ENCODE peak calls at places on chromosomes 1 and 21, in ten cellular contexts. One of them, this sample, is unnamed.

GRCh38 chr1:157035121-157035520 is 10.4 kb downstream of the ARHGEF11 start:
- DNase-seq in hepatocyte: no peak
- DNase-seq in body of pancreas: no peak
- DNase-seq in AG09309: no peak
- DNase-seq in WTC11: no peak
- DNase-seq in WERI-Rb-1: no peak
- DNase-seq in esophagus squamous epithelium: no peak
- DNase-seq in ascending aorta: no peak
- DNase-seq in upper lobe of right lung: no peak
- DNase-seq in heart left ventricle: no peak
- DNase-seq in this sample: no peak

GRCh38 chr1:154414606-154415005 is 9.5 kb downstream of the IL6R start:
- DNase-seq in ascending aorta: peak; percentile 60
- DNase-seq in hepatocyte: no peak
- DNase-seq in AG09309: no peak
- DNase-seq in esophagus squamous epithelium: no peak
- DNase-seq in WTC11: no peak
- DNase-seq in WERI-Rb-1: no peak
- DNase-seq in heart left ventricle: peak; percentile 81
- DNase-seq in body of pancreas: peak; percentile 34
- DNase-seq in upper lobe of right lung: no peak
- DNase-seq in this sample: no peak

GRCh38 chr21:43755820-43756594 is 20.1 kb downstream of the CSTB start:
- DNase-seq in esophagus squamous epithelium: no peak
- DNase-seq in upper lobe of right lung: no peak
- DNase-seq in hepatocyte: no peak
- DNase-seq in heart left ventricle: no peak
- DNase-seq in WTC11: no peak
- DNase-seq in AG09309: no peak
- DNase-seq in ascending aorta: no peak
- DNase-seq in WERI-Rb-1: no peak
- DNase-seq in body of pancreas: no peak
- DNase-seq in this sample: no peak

GRCh38 chr1:21254335-21254951 is 35.8 kb downstream of the ECE1 start:
- DNase-seq in esophagus squamous epithelium: no peak
- DNase-seq in WERI-Rb-1: peak; percentile 93
- DNase-seq in heart left ventricle: peak; percentile 56
- DNase-seq in AG09309: no peak
- DNase-seq in upper lobe of right lung: no peak
- DNase-seq in WTC11: no peak
- DNase-seq in body of pancreas: peak; percentile 61
- DNase-seq in ascending aorta: no peak
- DNase-seq in hepatocyte: peak; percentile 56
- DNase-seq in this sample: peak; percentile 58

GRCh38 chr1:42747125-42747524 is 7.1 kb upstream of the CLDN19 start:
- DNase-seq in WTC11: peak; percentile 72
- DNase-seq in body of pancreas: peak; percentile 44
- DNase-seq in heart left ventricle: peak; percentile 49
- DNase-seq in esophagus squamous epithelium: no peak
- DNase-seq in hepatocyte: peak; percentile 62
- DNase-seq in upper lobe of right lung: no peak
- DNase-seq in WERI-Rb-1: peak; percentile 85
- DNase-seq in ascending aorta: no peak
- DNase-seq in AG09309: no peak
- DNase-seq in this sample: peak; percentile 78

GRCh38 chr1:12595839-12596821 is 21.9 kb downstream of the DHRS3 start:
- DNase-seq in ascending aorta: peak; percentile 96
- DNase-seq in upper lobe of right lung: peak; percentile 94
- DNase-seq in WTC11: peak; percentile 89
- DNase-seq in WERI-Rb-1: no peak
- DNase-seq in body of pancreas: peak; percentile 89
- DNase-seq in heart left ventricle: peak; percentile 92
- DNase-seq in hepatocyte: peak; percentile 95
- DNase-seq in AG09309: peak; percentile 97
- DNase-seq in esophagus squamous epithelium: no peak
- DNase-seq in this sample: peak; percentile 71

GRCh38 chr1:164583196-164583595 is 24.2 kb downstream of the PBX1 start:
- DNase-seq in AG09309: no peak
- DNase-seq in WTC11: no peak
- DNase-seq in hepatocyte: no peak
- DNase-seq in ascending aorta: no peak
- DNase-seq in esophagus squamous epithelium: no peak
- DNase-seq in heart left ventricle: no peak
- DNase-seq in body of pancreas: no peak
- DNase-seq in upper lobe of right lung: no peak
- DNase-seq in WERI-Rb-1: no peak
- DNase-seq in this sample: no peak

GRCh38 chr1:231200417-231201031 is 38.7 kb downstream of the TRIM67 start:
- DNase-seq in WTC11: no peak
- DNase-seq in hepatocyte: peak; percentile 67
- DNase-seq in esophagus squamous epithelium: no peak
- DNase-seq in upper lobe of right lung: no peak
- DNase-seq in ascending aorta: no peak
- DNase-seq in heart left ventricle: no peak
- DNase-seq in WERI-Rb-1: no peak
- DNase-seq in body of pancreas: no peak
- DNase-seq in AG09309: no peak
- DNase-seq in this sample: no peak

GRCh38 chr1:168763031-168763430 is 34.0 kb upstream of the DPT start:
- DNase-seq in heart left ventricle: no peak
- DNase-seq in hepatocyte: no peak
- DNase-seq in body of pancreas: no peak
- DNase-seq in upper lobe of right lung: no peak
- DNase-seq in ascending aorta: no peak
- DNase-seq in AG09309: no peak
- DNase-seq in WERI-Rb-1: no peak
- DNase-seq in esophagus squamous epithelium: no peak
- DNase-seq in WTC11: no peak
- DNase-seq in this sample: no peak

GRCh38 chr1:231016966-231017365 is 23.1 kb downstream of the FAM89A start:
- DNase-seq in AG09309: no peak
- DNase-seq in upper lobe of right lung: no peak
- DNase-seq in heart left ventricle: no peak
- DNase-seq in WTC11: no peak
- DNase-seq in body of pancreas: no peak
- DNase-seq in WERI-Rb-1: no peak
- DNase-seq in esophagus squamous epithelium: no peak
- DNase-seq in hepatocyte: no peak
- DNase-seq in ascending aorta: no peak
- DNase-seq in this sample: no peak

GRCh38 chr1:147890177-147890790 is 12.3 kb upstream of the GJA8 start:
- DNase-seq in heart left ventricle: peak; percentile 65
- DNase-seq in AG09309: no peak
- DNase-seq in esophagus squamous epithelium: no peak
- DNase-seq in upper lobe of right lung: peak; percentile 89
- DNase-seq in WTC11: peak; percentile 92
- DNase-seq in WERI-Rb-1: peak; percentile 98
- DNase-seq in hepatocyte: peak; percentile 93
- DNase-seq in body of pancreas: peak; percentile 41
- DNase-seq in ascending aorta: peak; percentile 81
- DNase-seq in this sample: peak; percentile 91

GRCh38 chr1:44572572-44572879 is 101.8 kb downstream of the TMEM53 start:
- DNase-seq in WTC11: no peak
- DNase-seq in ascending aorta: no peak
- DNase-seq in esophagus squamous epithelium: no peak
- DNase-seq in body of pancreas: no peak
- DNase-seq in WERI-Rb-1: no peak
- DNase-seq in AG09309: no peak
- DNase-seq in heart left ventricle: no peak
- DNase-seq in hepatocyte: no peak
- DNase-seq in upper lobe of right lung: no peak
- DNase-seq in this sample: no peak

GRCh38 chr1:154689063-154689462 is 81.1 kb upstream of the ADAR start:
- DNase-seq in ascending aorta: no peak
- DNase-seq in AG09309: no peak
- DNase-seq in WERI-Rb-1: no peak
- DNase-seq in WTC11: no peak
- DNase-seq in hepatocyte: no peak
- DNase-seq in upper lobe of right lung: no peak
- DNase-seq in esophagus squamous epithelium: no peak
- DNase-seq in body of pancreas: no peak
- DNase-seq in heart left ventricle: no peak
- DNase-seq in this sample: no peak

GRCh38 chr1:5718716-5719632 is 273.3 kb downstream of the NPHP4 start:
- DNase-seq in heart left ventricle: no peak
- DNase-seq in hepatocyte: no peak
- DNase-seq in ascending aorta: no peak
- DNase-seq in WTC11: peak; percentile 37
- DNase-seq in esophagus squamous epithelium: no peak
- DNase-seq in WERI-Rb-1: peak; percentile 16
- DNase-seq in upper lobe of right lung: no peak
- DNase-seq in AG09309: no peak
- DNase-seq in body of pancreas: no peak
- DNase-seq in this sample: no peak

GRCh38 chr1:68916227-68916853 is 419.5 kb upstream of the DEPDC1 start:
- DNase-seq in WTC11: no peak
- DNase-seq in esophagus squamous epithelium: no peak
- DNase-seq in hepatocyte: peak; percentile 41
- DNase-seq in WERI-Rb-1: no peak
- DNase-seq in ascending aorta: no peak
- DNase-seq in body of pancreas: peak; percentile 45
- DNase-seq in upper lobe of right lung: no peak
- DNase-seq in AG09309: no peak
- DNase-seq in heart left ventricle: peak; percentile 25
- DNase-seq in this sample: no peak

GRCh38 chr1:75522389-75522788 is 88.5 kb downstream of the SLC44A5 start:
- DNase-seq in WTC11: no peak
- DNase-seq in upper lobe of right lung: no peak
- DNase-seq in WERI-Rb-1: no peak
- DNase-seq in body of pancreas: no peak
- DNase-seq in esophagus squamous epithelium: no peak
- DNase-seq in ascending aorta: no peak
- DNase-seq in hepatocyte: peak; percentile 16
- DNase-seq in heart left ventricle: no peak
- DNase-seq in AG09309: no peak
- DNase-seq in this sample: no peak
- TF ChIP-seq CTCF in WTC11: no peak
- TF ChIP-seq CTCF in upper lobe of right lung: no peak
- TF ChIP-seq CTCF in WERI-Rb-1: no peak
- TF ChIP-seq CTCF in body of pancreas: no peak
- TF ChIP-seq CTCF in esophagus squamous epithelium: no peak
- TF ChIP-seq CTCF in ascending aorta: no peak
- TF ChIP-seq CTCF in hepatocyte: no peak
- TF ChIP-seq CTCF in heart left ventricle: no peak
- TF ChIP-seq CTCF in AG09309: no peak
- TF ChIP-seq CTCF in this sample: no peak

GRCh38 chr1:190957565-190957964 is 479.9 kb upstream of the BRINP3 start:
- DNase-seq in WERI-Rb-1: no peak
- DNase-seq in WTC11: no peak
- DNase-seq in ascending aorta: no peak
- DNase-seq in AG09309: no peak
- DNase-seq in esophagus squamous epithelium: no peak
- DNase-seq in hepatocyte: no peak
- DNase-seq in upper lobe of right lung: no peak
- DNase-seq in heart left ventricle: no peak
- DNase-seq in body of pancreas: no peak
- DNase-seq in this sample: no peak
- TF ChIP-seq CTCF in WERI-Rb-1: no peak
- TF ChIP-seq CTCF in WTC11: no peak
- TF ChIP-seq CTCF in ascending aorta: no peak
- TF ChIP-seq CTCF in AG09309: no peak
- TF ChIP-seq CTCF in esophagus squamous epithelium: no peak
- TF ChIP-seq CTCF in hepatocyte: peak; percentile 20
- TF ChIP-seq CTCF in upper lobe of right lung: no peak
- TF ChIP-seq CTCF in heart left ventricle: no peak
- TF ChIP-seq CTCF in body of pancreas: no peak
- TF ChIP-seq CTCF in this sample: no peak

GRCh38 chr1:205423248-205423647 is 1.4 kb upstream of the LEMD1 start:
- DNase-seq in heart left ventricle: no peak
- DNase-seq in WERI-Rb-1: no peak
- DNase-seq in hepatocyte: no peak
- DNase-seq in ascending aorta: no peak
- DNase-seq in body of pancreas: no peak
- DNase-seq in WTC11: no peak
- DNase-seq in upper lobe of right lung: no peak
- DNase-seq in AG09309: no peak
- DNase-seq in esophagus squamous epithelium: no peak
- DNase-seq in this sample: no peak
- TF ChIP-seq CTCF in heart left ventricle: no peak
- TF ChIP-seq CTCF in WERI-Rb-1: peak; percentile 28
- TF ChIP-seq CTCF in hepatocyte: peak; percentile 23
- TF ChIP-seq CTCF in ascending aorta: no peak
- TF ChIP-seq CTCF in body of pancreas: peak; percentile 15
- TF ChIP-seq CTCF in WTC11: no peak
- TF ChIP-seq CTCF in upper lobe of right lung: no peak
- TF ChIP-seq CTCF in AG09309: no peak
- TF ChIP-seq CTCF in esophagus squamous epithelium: no peak
- TF ChIP-seq CTCF in this sample: no peak

GRCh38 chr1:20197329-20197791 is 11.0 kb upstream of the PLA2G2C start:
- DNase-seq in WERI-Rb-1: peak; percentile 37
- DNase-seq in ascending aorta: no peak
- DNase-seq in hepatocyte: no peak
- DNase-seq in heart left ventricle: no peak
- DNase-seq in upper lobe of right lung: peak; percentile 45
- DNase-seq in esophagus squamous epithelium: no peak
- DNase-seq in WTC11: no peak
- DNase-seq in body of pancreas: no peak
- DNase-seq in AG09309: no peak
- DNase-seq in this sample: no peak

GRCh38 chr1:20192871-20193411 is 6.6 kb upstream of the PLA2G2C start:
- DNase-seq in ascending aorta: no peak
- DNase-seq in WERI-Rb-1: no peak
- DNase-seq in AG09309: no peak
- DNase-seq in hepatocyte: no peak
- DNase-seq in upper lobe of right lung: no peak
- DNase-seq in esophagus squamous epithelium: no peak
- DNase-seq in WTC11: no peak
- DNase-seq in heart left ventricle: no peak
- DNase-seq in body of pancreas: no peak
- DNase-seq in this sample: no peak

GRCh38 chr1:20194224-20194623 is 7.9 kb upstream of the PLA2G2C start:
- DNase-seq in WERI-Rb-1: no peak
- DNase-seq in body of pancreas: no peak
- DNase-seq in ascending aorta: no peak
- DNase-seq in WTC11: no peak
- DNase-seq in upper lobe of right lung: no peak
- DNase-seq in esophagus squamous epithelium: no peak
- DNase-seq in AG09309: no peak
- DNase-seq in heart left ventricle: no peak
- DNase-seq in hepatocyte: no peak
- DNase-seq in this sample: no peak

GRCh38 chr1:20194770-20195463 is 8.6 kb upstream of the PLA2G2C start:
- DNase-seq in AG09309: no peak
- DNase-seq in esophagus squamous epithelium: no peak
- DNase-seq in WERI-Rb-1: peak; percentile 64
- DNase-seq in upper lobe of right lung: peak; percentile 88
- DNase-seq in ascending aorta: peak; percentile 76
- DNase-seq in heart left ventricle: peak; percentile 75
- DNase-seq in body of pancreas: peak; percentile 70
- DNase-seq in hepatocyte: peak; percentile 68
- DNase-seq in WTC11: peak; percentile 78
- DNase-seq in this sample: peak; percentile 78

DNA sequence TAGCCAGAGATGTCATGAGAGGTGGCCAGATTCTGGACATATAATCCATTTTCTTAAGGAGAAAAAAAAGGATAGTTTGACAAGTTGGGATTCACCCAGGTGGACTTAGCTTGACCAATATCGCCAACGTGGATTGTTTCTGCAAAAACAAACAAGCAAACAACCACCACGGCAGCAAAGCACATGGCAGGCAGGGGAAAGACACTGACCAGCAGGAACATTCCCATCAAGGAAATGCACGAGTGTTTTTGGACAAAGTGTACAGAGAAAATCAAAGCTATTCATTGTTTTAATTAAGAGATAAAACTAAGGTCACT is 9.1 kb upstream of the PLA2G2C start:
- DNase-seq in body of pancreas: no peak
- DNase-seq in WTC11: no peak
- DNase-seq in heart left ventricle: no peak
- DNase-seq in upper lobe of right lung: no peak
- DNase-seq in esophagus squamous epithelium: no peak
- DNase-seq in AG09309: no peak
- DNase-seq in ascending aorta: no peak
- DNase-seq in WERI-Rb-1: no peak
- DNase-seq in hepatocyte: no peak
- DNase-seq in this sample: no peak
- TF ChIP-seq CTCF in body of pancreas: no peak
- TF ChIP-seq CTCF in WTC11: no peak
- TF ChIP-seq CTCF in heart left ventricle: no peak
- TF ChIP-seq CTCF in upper lobe of right lung: peak; percentile 2
- TF ChIP-seq CTCF in esophagus squamous epithelium: no peak
- TF ChIP-seq CTCF in AG09309: no peak
- TF ChIP-seq CTCF in ascending aorta: no peak
- TF ChIP-seq CTCF in WERI-Rb-1: no peak
- TF ChIP-seq CTCF in hepatocyte: no peak
- TF ChIP-seq CTCF in this sample: no peak

This sample was measured in glutamatergic neuron.